ENCODE peak calls at places on chromosomes 5 and 9, in six cellular contexts. One of them, this sample, is unnamed.
A peak's percentile ranks its signal among the peaks of the same experiment; 100 is the strongest.

GRCh38 chr5:2697446-2698200 is 53.9 kb downstream of the IRX2 start:
- DNase-seq in kidney: no peak
- DNase-seq in GM20000: no peak
- DNase-seq in endothelial cell: no peak
- DNase-seq in testis: no peak
- DNase-seq in A549: no peak
- DNase-seq in this sample: no peak

GRCh38 chr5:109865636-109866035 is 175.9 kb downstream of the MAN2A1 start:
- DNase-seq in endothelial cell: no peak
- DNase-seq in testis: no peak
- DNase-seq in kidney: no peak
- DNase-seq in GM20000: no peak
- DNase-seq in A549: no peak
- DNase-seq in this sample: no peak

GRCh38 chr5:180839935-180840334 is 21.1 kb downstream of the ZFP62 start:
- DNase-seq in testis: no peak
- DNase-seq in kidney: no peak
- DNase-seq in endothelial cell: no peak
- DNase-seq in A549: no peak
- DNase-seq in GM20000: no peak
- DNase-seq in this sample: no peak

GRCh38 chr9:72592501-72593403 is 71.3 kb downstream of the TMC1 start:
- DNase-seq in testis: no peak
- DNase-seq in endothelial cell: peak; percentile 9
- DNase-seq in A549: peak; percentile 38
- DNase-seq in GM20000: peak; percentile 52
- DNase-seq in kidney: no peak
- DNase-seq in this sample: no peak

GRCh38 chr5:17896605-17897004 is 262.3 kb downstream of the TAF11L14 start:
- DNase-seq in endothelial cell: no peak
- DNase-seq in testis: no peak
- DNase-seq in GM20000: no peak
- DNase-seq in A549: no peak
- DNase-seq in kidney: no peak
- DNase-seq in this sample: no peak

GRCh38 chr9:114069476-114070187 is 8.5 kb downstream of the AMBP start:
- DNase-seq in kidney: no peak
- DNase-seq in endothelial cell: no peak
- DNase-seq in GM20000: no peak
- DNase-seq in A549: no peak
- DNase-seq in testis: no peak
- DNase-seq in this sample: no peak

GRCh38 chr9:79868532-79869189 is 296.9 kb downstream of the TLE4 start:
- DNase-seq in A549: no peak
- DNase-seq in kidney: no peak
- DNase-seq in endothelial cell: no peak
- DNase-seq in testis: no peak
- DNase-seq in GM20000: no peak
- DNase-seq in this sample: no peak

GRCh38 chr5:2752059-2752874 is 790 bp upstream of the IRX2 start:
- DNase-seq in endothelial cell: no peak
- DNase-seq in GM20000: no peak
- DNase-seq in kidney: peak; percentile 91
- DNase-seq in A549: no peak
- DNase-seq in testis: no peak
- DNase-seq in this sample: peak; percentile 60

GRCh38 chr5:2634399-2635176 is 116.9 kb downstream of the IRX2 start:
- DNase-seq in A549: no peak
- DNase-seq in kidney: no peak
- DNase-seq in testis: no peak
- DNase-seq in GM20000: no peak
- DNase-seq in endothelial cell: no peak
- DNase-seq in this sample: no peak

GRCh38 chr5:102453716-102454115 is 45.1 kb downstream of the SLCO6A1 start:
- DNase-seq in testis: no peak
- DNase-seq in A549: no peak
- DNase-seq in endothelial cell: no peak
- DNase-seq in kidney: no peak
- DNase-seq in GM20000: peak; percentile 28
- DNase-seq in this sample: no peak

GRCh38 chr5:87430863-87431262 is 18.1 kb upstream of the CCNH start:
- DNase-seq in testis: no peak
- DNase-seq in kidney: no peak
- DNase-seq in A549: no peak
- DNase-seq in GM20000: no peak
- DNase-seq in endothelial cell: no peak
- DNase-seq in this sample: no peak

GRCh38 chr9:92236915-92237314 is 56.6 kb downstream of the IARS1 start:
- DNase-seq in endothelial cell: no peak
- DNase-seq in testis: no peak
- DNase-seq in GM20000: no peak
- DNase-seq in kidney: no peak
- DNase-seq in A549: no peak
- DNase-seq in this sample: no peak
- TF ChIP-seq CTCF in endothelial cell: no peak
- TF ChIP-seq CTCF in testis: no peak
- TF ChIP-seq CTCF in GM20000: no peak
- TF ChIP-seq CTCF in kidney: no peak
- TF ChIP-seq CTCF in A549: no peak
- TF ChIP-seq CTCF in this sample: no peak

DNA sequence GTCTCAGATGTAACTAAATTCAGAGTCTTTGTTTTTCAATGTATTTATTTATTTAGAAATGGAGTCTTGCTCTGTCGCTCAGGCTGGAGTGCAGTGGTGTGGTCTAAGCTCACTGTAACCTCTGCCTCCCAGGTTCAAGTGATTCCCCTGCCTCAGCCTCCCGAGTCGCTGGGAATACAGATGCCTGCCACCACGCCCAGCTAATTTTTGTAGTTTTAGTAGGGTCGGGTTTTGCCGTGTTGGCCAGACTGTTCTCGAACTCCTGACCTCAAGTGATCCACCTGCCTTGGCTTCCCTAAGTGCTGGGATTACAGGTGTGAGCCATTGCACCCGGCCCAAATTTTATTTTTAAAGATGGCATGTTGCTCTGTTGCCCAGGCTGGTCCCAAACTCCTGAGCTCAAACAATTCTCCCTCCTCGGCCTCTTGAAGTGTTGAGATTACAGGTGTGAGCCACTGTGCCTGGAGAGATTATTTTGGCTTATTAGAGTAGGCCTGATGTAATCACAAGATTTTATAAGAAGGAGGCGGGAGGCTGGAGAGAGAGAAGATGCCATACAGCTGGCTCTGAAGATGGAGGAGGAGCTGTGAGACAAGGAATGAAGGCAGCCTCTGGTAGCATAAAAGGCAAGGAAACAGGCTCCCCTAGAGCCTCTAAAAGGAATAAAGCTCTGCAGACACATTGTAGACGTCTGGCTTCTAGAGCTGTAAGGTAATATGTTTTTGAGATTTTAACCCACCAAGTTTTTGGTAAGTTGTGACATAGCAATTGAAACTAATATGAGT is 12.9 kb upstream of the KLF9 start:
- DNase-seq in testis: no peak
- DNase-seq in kidney: no peak
- DNase-seq in A549: no peak
- DNase-seq in endothelial cell: no peak
- DNase-seq in GM20000: no peak
- DNase-seq in this sample: no peak
- TF ChIP-seq CTCF in testis: no peak
- TF ChIP-seq CTCF in kidney: no peak
- TF ChIP-seq CTCF in A549: no peak
- TF ChIP-seq CTCF in endothelial cell: no peak
- TF ChIP-seq CTCF in GM20000: no peak
- TF ChIP-seq CTCF in this sample: peak; percentile 45

GRCh38 chr9:35662437-35662836 is 2.6 kb downstream of the ARHGEF39 start:
- DNase-seq in A549: no peak
- DNase-seq in testis: no peak
- DNase-seq in GM20000: no peak
- DNase-seq in endothelial cell: no peak
- DNase-seq in kidney: no peak
- DNase-seq in this sample: no peak

GRCh38 chr9:35665471-35665818 is 450 bp upstream of the ARHGEF39 start:
- DNase-seq in kidney: no peak
- DNase-seq in GM20000: no peak
- DNase-seq in endothelial cell: no peak
- DNase-seq in testis: no peak
- DNase-seq in A549: no peak
- DNase-seq in this sample: no peak

GRCh38 chr9:35666045-35666444 is 1.1 kb upstream of the ARHGEF39 start:
- DNase-seq in testis: no peak
- DNase-seq in kidney: no peak
- DNase-seq in GM20000: no peak
- DNase-seq in A549: no peak
- DNase-seq in endothelial cell: no peak
- DNase-seq in this sample: no peak

GRCh38 chr9:35666547-35666946 is 1.6 kb upstream of the ARHGEF39 start:
- DNase-seq in endothelial cell: no peak
- DNase-seq in kidney: no peak
- DNase-seq in A549: no peak
- DNase-seq in testis: no peak
- DNase-seq in GM20000: no peak
- DNase-seq in this sample: no peak

GRCh38 chr9:35664531-35665470 is at the start of gene ARHGEF39:
- DNase-seq in endothelial cell: peak; percentile 83
- DNase-seq in kidney: peak; percentile 92
- DNase-seq in A549: peak; percentile 94
- DNase-seq in GM20000: peak; percentile 93
- DNase-seq in testis: peak; percentile 84
- DNase-seq in this sample: no peak
- TF ChIP-seq CTCF in endothelial cell: no peak
- TF ChIP-seq CTCF in kidney: peak; percentile 18
- TF ChIP-seq CTCF in A549: peak; percentile 47
- TF ChIP-seq CTCF in GM20000: peak; percentile 46
- TF ChIP-seq CTCF in testis: no peak
- TF ChIP-seq CTCF in this sample: no peak

DNA sequence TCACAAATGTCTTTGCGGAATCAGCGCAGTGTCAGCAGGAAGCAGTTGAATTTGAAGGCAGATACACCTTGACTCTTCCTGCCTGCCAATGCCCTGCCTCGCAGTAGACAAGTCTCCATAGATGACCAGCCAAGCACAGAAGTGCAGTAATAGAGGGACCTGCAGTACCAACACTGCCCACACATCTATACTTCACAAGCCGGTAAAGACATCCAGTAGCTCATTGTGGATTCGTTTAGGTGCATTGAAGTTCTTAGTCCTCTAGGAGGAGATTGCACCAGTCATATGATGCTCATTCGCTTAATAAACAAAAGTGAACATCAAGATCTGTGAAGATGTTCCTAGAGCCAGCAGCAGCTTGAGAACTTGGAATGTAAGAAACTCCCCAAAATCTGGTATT is 7.1 kb upstream of the IFNA2 start:
- DNase-seq in testis: no peak
- DNase-seq in GM20000: no peak
- DNase-seq in endothelial cell: peak; percentile 22
- DNase-seq in kidney: no peak
- DNase-seq in A549: peak; percentile 37
- DNase-seq in this sample: no peak
- TF ChIP-seq CTCF in testis: peak; percentile 12
- TF ChIP-seq CTCF in GM20000: no peak
- TF ChIP-seq CTCF in endothelial cell: peak; percentile 66
- TF ChIP-seq CTCF in kidney: no peak
- TF ChIP-seq CTCF in A549: peak; percentile 7
- TF ChIP-seq CTCF in this sample: no peak

GRCh38 chr9:131008909-131009618 is at the start of gene LAMC3:
- DNase-seq in GM20000: no peak
- DNase-seq in testis: peak; percentile 56
- DNase-seq in kidney: peak; percentile 78
- DNase-seq in A549: peak; percentile 65
- DNase-seq in endothelial cell: peak; percentile 57
- DNase-seq in this sample: no peak
- TF ChIP-seq CTCF in GM20000: no peak
- TF ChIP-seq CTCF in testis: peak; percentile 63
- TF ChIP-seq CTCF in kidney: peak; percentile 27
- TF ChIP-seq CTCF in A549: peak; percentile 50
- TF ChIP-seq CTCF in endothelial cell: peak; percentile 65
- TF ChIP-seq CTCF in this sample: peak; percentile 28

GRCh38 chr9:129567842-129568559 is 52.9 kb downstream of the C9orf50 start:
- DNase-seq in GM20000: no peak
- DNase-seq in testis: no peak
- DNase-seq in A549: peak; percentile 64
- DNase-seq in endothelial cell: no peak
- DNase-seq in kidney: peak; percentile 81
- DNase-seq in this sample: no peak

GRCh38 chr9:129568560-129569505 is 52.1 kb downstream of the C9orf50 start:
- DNase-seq in A549: peak; percentile 53
- DNase-seq in GM20000: peak; percentile 69
- DNase-seq in testis: peak; percentile 49
- DNase-seq in endothelial cell: peak; percentile 48
- DNase-seq in kidney: peak; percentile 93
- DNase-seq in this sample: no peak

GRCh38 chr9:129570450-129571297 is 50.2 kb downstream of the C9orf50 start:
- DNase-seq in testis: peak; percentile 64
- DNase-seq in A549: peak; percentile 72
- DNase-seq in kidney: peak; percentile 85
- DNase-seq in endothelial cell: no peak
- DNase-seq in GM20000: no peak
- DNase-seq in this sample: peak; percentile 94

GRCh38 chr9:129571298-129572051 is 49.4 kb downstream of the C9orf50 start:
- DNase-seq in A549: no peak
- DNase-seq in kidney: no peak
- DNase-seq in testis: peak; percentile 54
- DNase-seq in GM20000: no peak
- DNase-seq in endothelial cell: no peak
- DNase-seq in this sample: no peak

GRCh38 chr9:129569506-129570449 is 51.1 kb downstream of the C9orf50 start:
- DNase-seq in testis: no peak
- DNase-seq in A549: peak; percentile 70
- DNase-seq in kidney: no peak
- DNase-seq in GM20000: peak; percentile 70
- DNase-seq in endothelial cell: no peak
- DNase-seq in this sample: no peak
- TF ChIP-seq CTCF in testis: no peak
- TF ChIP-seq CTCF in A549: peak; percentile 42
- TF ChIP-seq CTCF in kidney: peak; percentile 30
- TF ChIP-seq CTCF in GM20000: peak; percentile 54
- TF ChIP-seq CTCF in endothelial cell: no peak
- TF ChIP-seq CTCF in this sample: peak; percentile 44

GRCh38 chr5:114113604-114114003 is 248.3 kb upstream of the KCNN2 start:
- DNase-seq in kidney: no peak
- DNase-seq in testis: no peak
- DNase-seq in endothelial cell: no peak
- DNase-seq in A549: no peak
- DNase-seq in GM20000: no peak
- DNase-seq in this sample: no peak
- TF ChIP-seq CTCF in kidney: no peak
- TF ChIP-seq CTCF in testis: no peak
- TF ChIP-seq CTCF in endothelial cell: no peak
- TF ChIP-seq CTCF in A549: no peak
- TF ChIP-seq CTCF in GM20000: no peak
- TF ChIP-seq CTCF in this sample: no peak

DNA sequence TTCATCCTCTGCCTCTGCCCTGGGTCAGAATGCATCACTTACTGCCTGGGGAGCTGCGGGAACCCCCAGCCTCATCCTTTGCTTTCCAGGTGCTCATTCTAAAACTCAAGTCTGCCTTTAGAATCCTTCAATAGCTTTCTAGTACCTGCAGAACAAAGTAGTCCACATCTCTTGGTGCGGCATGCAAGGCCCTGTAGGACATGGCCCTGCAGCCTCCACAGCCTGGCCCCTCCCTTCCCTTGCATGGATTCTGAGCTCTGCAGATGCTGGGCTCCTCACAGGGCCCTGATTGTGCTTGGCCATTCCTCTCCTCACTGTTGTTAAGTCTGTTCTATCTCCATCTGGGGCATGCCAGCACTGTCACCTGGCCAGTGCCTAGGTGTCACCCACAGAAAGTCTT is 141.6 kb downstream of the ADCY2 start:
- DNase-seq in kidney: no peak
- DNase-seq in GM20000: no peak
- DNase-seq in endothelial cell: no peak
- DNase-seq in A549: no peak
- DNase-seq in testis: no peak
- DNase-seq in this sample: peak; percentile 78
- TF ChIP-seq CTCF in kidney: no peak
- TF ChIP-seq CTCF in GM20000: no peak
- TF ChIP-seq CTCF in endothelial cell: no peak
- TF ChIP-seq CTCF in A549: no peak
- TF ChIP-seq CTCF in testis: no peak
- TF ChIP-seq CTCF in this sample: no peak

This sample was measured in esophagus muscularis mucosa.